ENCODE peak calls at places on chromosomes 5 and 9, in four cellular contexts. F is mucosa of descending colon, T is A673, U is ovary. N is an unnamed sample.

GRCh38 chr5:164484948-164485347 is 979.5 kb downstream of the MAT2B start:
- DNase-seq in F (no peak), T (no peak), U (no peak), N (no peak)

GRCh38 chr9:33225319-33226152 is 14.4 kb upstream of the SPINK4 start:
- DNase-seq in F (no peak), T (peak; percentile 82), U (peak; percentile 72), N (no peak)

GRCh38 chr5:160449458-160449857 is 27.8 kb downstream of the PTTG1 start:
- DNase-seq in F (no peak), T (no peak), U (no peak), N (no peak)

GRCh38 chr5:91486638-91487037 is 103.5 kb upstream of the ARRDC3 start:
- DNase-seq in F (no peak), T (peak; percentile 19), U (no peak), N (peak; percentile 12)

GRCh38 chr5:135108569-135108968 is 74.5 kb upstream of the PITX1 start:
- DNase-seq in F (no peak), T (no peak), U (no peak), N (no peak)

GRCh38 chr9:127451681-127452480 is 571 bp downstream of the LRSAM1 start:
- DNase-seq in F (peak; percentile 77), T (peak; percentile 67), U (peak; percentile 69), N (no peak)

GRCh38 chr5:89435347-89435746 is 552.4 kb upstream of the MEF2C start:
- DNase-seq in F (no peak), T (no peak), U (no peak), N (no peak)

GRCh38 chr5:61575103-61575502 is 243.0 kb downstream of the ZSWIM6 start:
- DNase-seq in F (no peak), T (peak; percentile 68), U (no peak), N (no peak)

GRCh38 chr5:125560476-125561225 is 814.2 kb upstream of the ZNF608 start:
- DNase-seq in F (no peak), T (no peak), U (no peak), N (no peak)

GRCh38 chr5:158463971-158464370 is 605.0 kb upstream of the CLINT1 start:
- DNase-seq in F (no peak), T (no peak), U (peak; percentile 38), N (no peak)

GRCh38 chr9:11726659-11727058 is 966.5 kb upstream of the TYRP1 start:
- DNase-seq in F (no peak), T (no peak), U (no peak), N (no peak)

GRCh38 chr9:95763983-95764382 is 111.5 kb upstream of the ERCC6L2 start:
- DNase-seq in F (no peak), T (no peak), U (no peak), N (no peak)

GRCh38 chr9:129242971-129243561 is 65.0 kb upstream of the IER5L start:
- DNase-seq in F (peak; percentile 14), T (no peak), U (peak; percentile 21), N (no peak)

GRCh38 chr5:76082790-76083554 is at the start of gene SV2C:
- DNase-seq in F (peak; percentile 46), T (peak; percentile 52), U (no peak), N (no peak)

GRCh38 chr5:36728697-36729543 is 122.5 kb downstream of the SLC1A3 start:
- DNase-seq in F (no peak), T (peak; percentile 78), U (no peak), N (no peak)

GRCh38 chr5:167770461-167770860 is 521.0 kb upstream of the WWC1 start:
- DNase-seq in F (no peak), T (no peak), U (no peak), N (no peak)

GRCh38 chr5:350355-350754 is 28.8 kb downstream of the AHRR start:
- DNase-seq in F (no peak), T (no peak), U (no peak), N (no peak)

GRCh38 chr5:71789746-71790145 is 70.7 kb downstream of the CARTPT start:
- DNase-seq in F (no peak), T (no peak), U (no peak), N (no peak)

GRCh38 chr5:135535820-135536801 is at the start of gene NEUROG1:
- DNase-seq in F (peak; percentile 36), T (peak; percentile 30), U (no peak), N (no peak)

GRCh38 chr5:107668154-107668932 is 2.4 kb downstream of the EFNA5 start:
- DNase-seq in F (no peak), T (no peak), U (no peak), N (no peak)

GRCh38 chr9:76808636-76809035 is 44.4 kb downstream of the PCA3 start:
- DNase-seq in F (no peak), T (peak; percentile 11), U (no peak), N (no peak)

GRCh38 chr5:89267764-89268163 is 384.8 kb upstream of the MEF2C start:
- DNase-seq in F (no peak), T (no peak), U (no peak), N (no peak)

GRCh38 chr5:5100635-5101034 is 39.5 kb upstream of the ADAMTS16 start:
- DNase-seq in F (no peak), T (no peak), U (no peak), N (no peak)

GRCh38 chr5:130871346-130872086 is 293.5 kb downstream of the HINT1 start:
- DNase-seq in F (no peak), T (peak; percentile 59), U (no peak), N (peak; percentile 9)

GRCh38 chr9:76255781-76256455 is 138.3 kb downstream of the RFK start:
- DNase-seq in F (no peak), T (peak; percentile 5), U (peak; percentile 82), N (no peak)

GRCh38 chr5:156526081-156527017 is 199.4 kb downstream of the SGCD start:
- DNase-seq in F (no peak), T (no peak), U (no peak), N (no peak)

GRCh38 chr5:148956632-148957385 is 106.1 kb downstream of the SH3TC2 start:
- DNase-seq in F (peak; percentile 23), T (no peak), U (no peak), N (no peak)

GRCh38 chr5:55534436-55535198 is at the start of gene PLPP1:
- DNase-seq in F (peak; percentile 95), T (peak; percentile 84), U (peak; percentile 92), N (no peak)
- TF ChIP-seq CTCF in F (no peak), T (no peak), U (no peak), N (no peak)

GRCh38 chr5:33180900-33181299 is 259.9 kb upstream of the TARS1 start:
- DNase-seq in F (no peak), T (peak; percentile 25), U (no peak), N (no peak)
- TF ChIP-seq CTCF in F (no peak), T (peak; percentile 55), U (no peak), N (peak; percentile 62)

DNA sequence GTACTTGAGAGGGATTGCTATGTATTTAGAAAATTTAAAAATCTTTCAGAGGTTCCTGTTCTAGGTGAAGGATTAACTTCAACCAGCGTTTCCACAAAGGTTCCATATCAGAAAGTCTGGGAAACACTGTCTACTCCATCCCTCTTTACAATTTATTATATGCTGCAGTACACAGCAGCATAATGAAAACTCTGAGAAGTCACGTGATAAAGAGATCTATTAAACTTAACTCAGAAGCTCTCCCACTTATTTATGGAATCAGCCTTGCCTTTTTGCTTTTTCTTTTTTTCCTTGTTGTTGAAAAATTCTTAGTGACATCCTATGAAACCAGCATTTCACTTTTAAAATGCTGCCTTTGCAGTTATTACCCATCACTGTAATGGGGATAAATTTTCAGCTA is 186.2 kb downstream of the ACER2 start:
- DNase-seq in F (no peak), T (no peak), U (no peak), N (no peak)
- TF ChIP-seq CTCF in F (no peak), T (no peak), U (no peak), N (no peak)

DNA sequence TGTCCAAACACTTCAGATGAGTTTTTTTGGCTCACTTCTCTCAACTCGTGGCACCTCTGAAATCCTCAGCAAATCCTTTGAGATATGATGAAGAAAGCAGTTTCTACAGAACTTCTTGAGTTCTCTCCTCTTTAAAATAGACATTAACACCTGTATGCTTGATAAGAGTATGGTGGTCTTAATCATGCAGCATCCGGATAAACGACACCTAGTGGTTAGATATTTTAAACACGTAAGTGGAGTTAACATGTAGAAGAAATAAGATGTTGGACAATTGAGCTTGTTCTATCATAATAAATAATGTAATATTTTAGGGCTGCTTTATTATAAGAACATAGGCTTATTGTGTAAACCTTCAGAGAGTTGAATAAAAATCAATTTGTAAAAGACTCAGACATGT is 324.8 kb downstream of the CYLC2 start:
- DNase-seq in F (no peak), T (peak; percentile 1), U (no peak), N (no peak)
- TF ChIP-seq CTCF in F (no peak), T (peak; percentile 22), U (no peak), N (peak; percentile 37)

DNA sequence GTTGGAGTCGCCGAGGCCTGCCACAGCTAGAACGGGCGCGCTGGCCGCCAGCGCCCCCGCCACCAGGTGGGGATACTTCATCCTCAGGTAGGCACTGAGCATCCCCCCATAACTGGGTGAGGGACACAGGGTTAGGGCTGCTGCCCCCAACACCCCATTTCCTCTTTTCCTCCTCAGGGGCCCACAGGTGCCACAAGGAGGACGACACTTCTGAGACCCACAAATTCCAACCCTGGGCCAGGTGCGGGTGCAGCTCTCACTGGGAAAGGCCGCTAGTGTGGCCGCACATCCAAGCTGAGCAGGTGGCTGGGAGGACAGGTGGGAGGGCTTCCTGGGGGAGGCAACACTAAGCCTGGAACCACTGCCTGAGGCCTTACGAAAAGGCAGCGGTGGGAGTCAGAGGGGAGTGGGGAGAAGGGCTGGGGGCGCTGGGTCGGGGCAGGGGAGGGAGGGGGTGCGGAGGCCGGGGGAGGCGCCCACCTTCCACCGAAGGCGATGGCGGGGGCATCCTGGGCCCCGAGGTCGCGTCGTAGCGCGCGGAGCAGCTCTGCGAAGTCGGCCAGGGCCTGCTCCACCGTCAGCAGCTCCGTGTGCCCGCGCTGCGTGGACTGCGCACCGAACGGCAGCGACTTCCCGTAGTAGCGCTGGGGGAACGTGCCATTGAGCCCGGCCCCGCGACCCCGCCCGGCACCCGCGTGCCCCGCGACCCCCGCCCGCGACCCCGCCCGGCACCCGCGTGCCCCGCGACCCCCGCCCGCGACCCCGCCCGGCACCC is 961 bp downstream of the DPP7 start:
- DNase-seq in F (no peak), T (no peak), U (no peak), N (no peak)
- TF ChIP-seq CTCF in F (no peak), T (no peak), U (no peak), N (no peak)

GRCh38 chr9:98708103-98708932 is 417 bp downstream of the GABBR2 start:
- DNase-seq in F (no peak), T (no peak), U (no peak), N (no peak)

GRCh38 chr9:98708933-98709911 is at the start of gene GABBR2:
- DNase-seq in F (no peak), T (no peak), U (no peak), N (no peak)

GRCh38 chr9:98706651-98707103 is 2.1 kb downstream of the GABBR2 start:
- DNase-seq in F (no peak), T (no peak), U (no peak), N (no peak)

GRCh38 chr9:98709968-98710965 is 1.5 kb upstream of the GABBR2 start:
- DNase-seq in F (no peak), T (peak; percentile 41), U (no peak), N (no peak)

GRCh38 chr9:98707158-98708102 is 1.3 kb downstream of the GABBR2 start:
- DNase-seq in F (peak; percentile 33), T (peak; percentile 57), U (no peak), N (no peak)
- TF ChIP-seq CTCF in F (no peak), T (peak; percentile 63), U (no peak), N (peak; percentile 66)

GRCh38 chr5:118022062-118022461 is 966.3 kb downstream of the DTWD2 start:
- DNase-seq in F (no peak), T (no peak), U (no peak), N (no peak)
- TF ChIP-seq CTCF in F (no peak), T (no peak), U (no peak), N (no peak)

GRCh38 chr9:136645903-136646754 is 16.6 kb upstream of the EGFL7 start:
- DNase-seq in F (peak; percentile 57), T (no peak), U (no peak), N (no peak)
- TF ChIP-seq CTCF in F (no peak), T (no peak), U (no peak), N (peak; percentile 5)

N was measured in epithelial cell of proximal tubule.